ENCODE peak calls at places on chromosomes 4 and X, in five cellular contexts. G is NCI-H2081, A is RWPE1, R is neuronal stem cell, I is iPS-NIHi11. H is an unnamed sample.

GRCh38 chrX:105120460-105120859 is 100.0 kb downstream of the TEX13A start:
- DNase-seq in G (no peak), A (no peak), R (no peak), I (no peak), H (no peak)

GRCh38 chr4:119299221-119300071 is 22.5 kb downstream of the FABP2 start:
- DNase-seq in G (no peak), A (no peak), R (no peak), I (no peak), H (no peak)

GRCh38 chr4:174739576-174739975 is 89.5 kb downstream of the GLRA3 start:
- DNase-seq in G (no peak), A (peak), R (no peak), I (no peak), H (no peak)

GRCh38 chr4:10808591-10808990 is 124.0 kb upstream of the CLNK start:
- DNase-seq in G (peak), A (no peak), R (no peak), I (no peak), H (no peak)

GRCh38 chrX:17878028-17878670 is 17.1 kb upstream of the RAI2 start:
- DNase-seq in G (no peak), A (no peak), R (no peak), I (no peak), H (no peak)

GRCh38 chrX:147958316-147958715 is 22.8 kb upstream of the FMR1NB start:
- DNase-seq in G (no peak), A (peak), R (no peak), I (no peak), H (no peak)

GRCh38 chr4:184961693-184962092 is 56.6 kb upstream of the HELT start:
- DNase-seq in G (no peak), A (no peak), R (no peak), I (peak), H (no peak)

GRCh38 chrX:110082156-110082555 is 79.2 kb downstream of the TMEM164 start:
- DNase-seq in G (no peak), A (peak), R (no peak), I (no peak), H (no peak)

GRCh38 chr4:74161676-74162450 is 3.9 kb downstream of the MTHFD2L start:
- DNase-seq in G (no peak), A (no peak), R (no peak), I (no peak), H (no peak)

GRCh38 chr4:132614682-132615081 is 534.4 kb upstream of the PCDH10 start:
- DNase-seq in G (no peak), A (no peak), R (no peak), I (no peak), H (no peak)

GRCh38 chr4:48949518-48950207 is 36.4 kb upstream of the CWH43 start:
- DNase-seq in G (no peak), A (peak), R (no peak), I (no peak), H (no peak)